ENCODE peak calls at places on chromosomes 7 and 10, in five cellular contexts. Y, V, K, W and U are unnamed samples.

GRCh38 chr7:72710983-72711382 is 117.0 kb downstream of the TYW1B start:
- DNase-seq in Y (no peak), V (no peak), K (no peak), W (no peak), U (no peak)

GRCh38 chr7:21690717-21691116 is 147.9 kb downstream of the DNAH11 start:
- DNase-seq in Y (no peak), V (no peak), K (peak), W (no peak), U (no peak)

GRCh38 chr7:82572195-82572880 is 128.8 kb upstream of the CACNA2D1 start:
- DNase-seq in Y (peak), V (peak), K (peak), W (peak), U (peak)

GRCh38 chr10:33052915-33053810 is 95.1 kb upstream of the ITGB1 start:
- DNase-seq in Y (no peak), V (no peak), K (no peak), W (no peak), U (no peak)

GRCh38 chr7:116166167-116166566 is 44.2 kb upstream of the TES start:
- DNase-seq in Y (no peak), V (no peak), K (no peak), W (no peak), U (no peak)

GRCh38 chr10:69090687-69091450 is 3.0 kb downstream of the SRGN start:
- DNase-seq in Y (no peak), V (peak), K (no peak), W (no peak), U (no peak)

GRCh38 chr10:44030681-44031080 is 354.2 kb downstream of the CXCL12 start:
- DNase-seq in Y (no peak), V (no peak), K (no peak), W (no peak), U (no peak)

GRCh38 chr7:126715076-126715475 is 537.7 kb downstream of the GRM8 start:
- DNase-seq in Y (no peak), V (no peak), K (no peak), W (no peak), U (no peak)

GRCh38 chr10:4765428-4765827 is 60.6 kb upstream of the AKR1E2 start:
- DNase-seq in Y (no peak), V (no peak), K (no peak), W (no peak), U (no peak)

GRCh38 chr10:48251525-48252353 is 22.8 kb downstream of the FRMPD2 start:
- DNase-seq in Y (no peak), V (no peak), K (no peak), W (no peak), U (no peak)

GRCh38 chr7:122803323-122803722 is 82.9 kb downstream of the CADPS2 start:
- DNase-seq in Y (no peak), V (no peak), K (peak), W (peak), U (no peak)

GRCh38 chr7:95180-95862 is 97.0 kb upstream of the FAM20C start:
- DNase-seq in Y (no peak), V (no peak), K (peak), W (no peak), U (no peak)

GRCh38 chr10:31366703-31367102 is 47.7 kb downstream of the ZEB1 start:
- DNase-seq in Y (no peak), V (no peak), K (no peak), W (no peak), U (no peak)

GRCh38 chr10:12957081-12957480 is 44.4 kb downstream of the CCDC3 start:
- DNase-seq in Y (no peak), V (no peak), K (no peak), W (no peak), U (no peak)

GRCh38 chr7:155358066-155358947 is 60.6 kb downstream of the INSIG1 start:
- DNase-seq in Y (no peak), V (no peak), K (no peak), W (no peak), U (no peak)

GRCh38 chr7:123747620-123748141 is 1.1 kb downstream of the WASL start:
- DNase-seq in Y (peak), V (peak), K (peak), W (peak), U (peak)

GRCh38 chr10:118845776-118846175 is 91.0 kb upstream of the CACUL1 start:
- DNase-seq in Y (no peak), V (no peak), K (no peak), W (no peak), U (no peak)

GRCh38 chr10:110782616-110783015 is 89.1 kb upstream of the PDCD4 start:
- DNase-seq in Y (no peak), V (no peak), K (no peak), W (no peak), U (no peak)

GRCh38 chr7:104275900-104276299 is 52.5 kb upstream of the LHFPL3 start:
- DNase-seq in Y (no peak), V (peak), K (no peak), W (no peak), U (no peak)

GRCh38 chr10:99276848-99277486 is 41.3 kb upstream of the HPSE2 start:
- DNase-seq in Y (no peak), V (no peak), K (peak), W (peak), U (no peak)

GRCh38 chr10:12590682-12591642 is 241.6 kb downstream of the CAMK1D start:
- DNase-seq in Y (no peak), V (no peak), K (no peak), W (no peak), U (no peak)

GRCh38 chr7:94928168-94928707 is 20.8 kb downstream of the PPP1R9A start:
- DNase-seq in Y (no peak), V (no peak), K (no peak), W (no peak), U (no peak)